ENCODE peak calls at places on chromosomes 11 and 22, in ten cellular contexts. V, M, Q, J, H, Y, K, E, R and S are unnamed samples.

GRCh38 chr11:72441647-72442267 is 7.4 kb upstream of the CLPB start:
- DNase-seq in V (no peak), M (no peak), Q (no peak), J (peak), H (no peak), Y (no peak), K (peak), E (no peak), R (no peak), S (peak)

GRCh38 chr11:5242933-5243844 is 6.5 kb downstream of the HBG1 start:
- DNase-seq in V (no peak), M (no peak), Q (no peak), J (no peak), H (no peak), Y (no peak), K (peak), E (no peak), R (no peak), S (no peak)

GRCh38 chr11:112277937-112278336 is 17.3 kb upstream of the PLET1 start:
- DNase-seq in V (no peak), M (no peak), Q (no peak), J (no peak), H (no peak), Y (no peak), K (peak), E (no peak), R (no peak), S (peak)

GRCh38 chr22:47995718-47996117 is 1233.3 kb downstream of the TBC1D22A start:
- DNase-seq in V (no peak), M (no peak), Q (no peak), J (no peak), H (no peak), Y (no peak), K (no peak), E (no peak), R (no peak), S (no peak)

GRCh38 chr22:38467904-38468760 is at the start of gene KDELR3:
- DNase-seq in V (peak), M (no peak), Q (peak), J (peak), H (no peak), Y (peak), K (peak), E (no peak), R (peak), S (peak)

GRCh38 chr22:22031183-22031560 is 48.6 kb upstream of the TOP3B start:
- DNase-seq in V (no peak), M (no peak), Q (no peak), J (no peak), H (no peak), Y (no peak), K (no peak), E (no peak), R (no peak), S (no peak)

GRCh38 chr11:68842427-68843051 is 823 bp upstream of the CPT1A start:
- DNase-seq in V (no peak), M (no peak), Q (no peak), J (no peak), H (no peak), Y (no peak), K (no peak), E (no peak), R (no peak), S (no peak)

GRCh38 chr11:130761560-130762220 is 154.6 kb downstream of the SNX19 start:
- DNase-seq in V (no peak), M (no peak), Q (no peak), J (no peak), H (no peak), Y (no peak), K (no peak), E (no peak), R (no peak), S (no peak)

GRCh38 chr11:34176980-34177319 is 71.5 kb downstream of the NAT10 start:
- DNase-seq in V (no peak), M (no peak), Q (no peak), J (no peak), H (no peak), Y (no peak), K (no peak), E (no peak), R (no peak), S (no peak)

GRCh38 chr11:63427971-63428508 is 58.5 kb downstream of the SLC22A9 start:
- DNase-seq in V (no peak), M (no peak), Q (no peak), J (no peak), H (no peak), Y (no peak), K (no peak), E (no peak), R (no peak), S (no peak)

GRCh38 chr11:130427049-130427388 is 1.4 kb downstream of the ADAMTS8 start:
- DNase-seq in V (no peak), M (no peak), Q (no peak), J (no peak), H (no peak), Y (no peak), K (no peak), E (no peak), R (no peak), S (no peak)

GRCh38 chr11:113147249-113147648 is 167.1 kb upstream of the TTC12 start:
- DNase-seq in V (no peak), M (no peak), Q (no peak), J (no peak), H (no peak), Y (no peak), K (no peak), E (no peak), R (no peak), S (no peak)

GRCh38 chr22:27097933-27098332 is 440.5 kb downstream of the MIAT start:
- DNase-seq in V (no peak), M (no peak), Q (no peak), J (no peak), H (no peak), Y (no peak), K (no peak), E (no peak), R (no peak), S (no peak)

GRCh38 chr11:124669193-124669592 is 4.3 kb downstream of the SIAE start:
- DNase-seq in V (peak), M (no peak), Q (no peak), J (peak), H (peak), Y (no peak), K (peak), E (no peak), R (no peak), S (peak)

GRCh38 chr11:124800226-124800929 is at the start of gene MSANTD2:
- DNase-seq in V (peak), M (peak), Q (peak), J (peak), H (peak), Y (peak), K (peak), E (peak), R (peak), S (peak)

GRCh38 chr22:49017769-49018330 is 809.8 kb downstream of the BRD1 start:
- DNase-seq in V (no peak), M (no peak), Q (no peak), J (no peak), H (no peak), Y (peak), K (no peak), E (no peak), R (no peak), S (no peak)

GRCh38 chr11:66419825-66420224 is 1.0 kb upstream of the NPAS4 start:
- DNase-seq in V (no peak), M (no peak), Q (no peak), J (no peak), H (no peak), Y (no peak), K (no peak), E (no peak), R (no peak), S (no peak)

GRCh38 chr11:9203715-9204311 is 61.3 kb downstream of the DENND5A start:
- DNase-seq in V (no peak), M (no peak), Q (no peak), J (no peak), H (no peak), Y (no peak), K (no peak), E (no peak), R (no peak), S (no peak)

GRCh38 chr11:31805037-31805628 is 6.0 kb downstream of the PAX6 start:
- DNase-seq in V (no peak), M (no peak), Q (no peak), J (no peak), H (no peak), Y (peak), K (no peak), E (no peak), R (no peak), S (no peak)

GRCh38 chr11:129815596-129816461 is at the start of gene TMEM45B:
- DNase-seq in V (peak), M (no peak), Q (no peak), J (no peak), H (no peak), Y (no peak), K (peak), E (no peak), R (no peak), S (no peak)

GRCh38 chr11:33033493-33033892 is 5.9 kb upstream of the TCP11L1 start:
- DNase-seq in V (no peak), M (no peak), Q (no peak), J (no peak), H (no peak), Y (no peak), K (no peak), E (no peak), R (no peak), S (no peak)

GRCh38 chr11:9132203-9132878 is 40.9 kb upstream of the SCUBE2 start:
- DNase-seq in V (no peak), M (no peak), Q (no peak), J (no peak), H (no peak), Y (no peak), K (peak), E (no peak), R (no peak), S (no peak)

GRCh38 chr22:21590809-21591641 is 23.5 kb downstream of the UBE2L3 start:
- DNase-seq in V (no peak), M (no peak), Q (no peak), J (no peak), H (no peak), Y (no peak), K (no peak), E (no peak), R (no peak), S (no peak)

DNA sequence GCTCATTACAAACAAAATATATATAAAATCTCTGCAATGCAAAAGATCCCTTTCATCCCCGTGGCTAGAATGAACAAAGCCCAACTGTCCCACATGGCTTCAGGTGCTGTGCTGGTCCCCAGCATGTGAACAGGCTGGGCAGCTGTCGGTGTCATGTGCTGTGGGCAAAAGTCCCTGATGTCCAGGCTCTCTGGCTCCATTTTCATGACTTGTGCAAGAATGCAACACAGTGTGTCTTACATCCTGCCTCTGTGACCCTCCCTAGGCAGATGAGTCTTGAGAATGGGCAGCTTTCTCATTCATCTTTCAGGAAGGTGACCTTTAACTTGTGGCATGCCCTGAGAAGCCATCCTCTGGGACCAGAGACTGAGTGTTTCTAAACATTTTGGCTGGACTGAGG is 14.5 kb downstream of the GUCD1 start:
- DNase-seq in V (no peak), M (no peak), Q (no peak), J (no peak), H (peak), Y (no peak), K (no peak), E (no peak), R (no peak), S (no peak)
- TF ChIP-seq CTCF in V (no peak), M (no peak), Q (no peak), J (no peak), H (no peak), Y (no peak), K (no peak), E (no peak), R (no peak), S (no peak)

GRCh38 chr22:41301085-41302015 is at the start of gene ZC3H7B:
- DNase-seq in V (peak), M (peak), Q (peak), J (peak), H (peak), Y (peak), K (peak), E (no peak), R (peak), S (peak)

GRCh38 chr22:41305646-41306045 is 4.3 kb downstream of the ZC3H7B start:
- DNase-seq in V (no peak), M (no peak), Q (no peak), J (peak), H (no peak), Y (no peak), K (peak), E (no peak), R (peak), S (peak)

GRCh38 chr22:41296826-41297667 is 4.3 kb upstream of the ZC3H7B start:
- DNase-seq in V (no peak), M (no peak), Q (no peak), J (no peak), H (no peak), Y (no peak), K (no peak), E (no peak), R (no peak), S (no peak)

GRCh38 chr22:41302016-41302767 is 867 bp downstream of the ZC3H7B start:
- DNase-seq in V (no peak), M (no peak), Q (no peak), J (no peak), H (no peak), Y (no peak), K (peak), E (no peak), R (no peak), S (peak)

GRCh38 chr22:41300661-41301060 is 664 bp upstream of the ZC3H7B start:
- DNase-seq in V (no peak), M (no peak), Q (no peak), J (no peak), H (no peak), Y (no peak), K (no peak), E (no peak), R (no peak), S (no peak)
- H3K4me3 ChIP-seq in V (no peak), M (peak), Q (peak), J (peak), H (peak), Y (no peak), K (peak), E (peak), R (peak), S (peak)

GRCh38 chr11:100817620-100818019 is 130.5 kb downstream of the ARHGAP42 start:
- DNase-seq in V (no peak), M (no peak), Q (no peak), J (no peak), H (no peak), Y (no peak), K (no peak), E (no peak), R (no peak), S (no peak)
- TF ChIP-seq CTCF in V (no peak), M (no peak), Q (no peak), J (no peak), H (no peak), Y (no peak), K (no peak), E (no peak), R (no peak), S (no peak)

GRCh38 chr11:121721448-121721847 is 268.7 kb upstream of the SORL1-AS1 start:
- DNase-seq in V (no peak), M (no peak), Q (no peak), J (no peak), H (no peak), Y (no peak), K (no peak), E (no peak), R (no peak), S (no peak)

GRCh38 chr11:121721961-121722360 is 269.2 kb upstream of the SORL1-AS1 start:
- DNase-seq in V (no peak), M (no peak), Q (no peak), J (no peak), H (no peak), Y (no peak), K (no peak), E (no peak), R (no peak), S (no peak)

GRCh38 chr11:121727942-121728341 is 275.2 kb upstream of the SORL1-AS1 start:
- DNase-seq in V (no peak), M (no peak), Q (no peak), J (no peak), H (no peak), Y (no peak), K (no peak), E (no peak), R (no peak), S (no peak)

GRCh38 chr11:121722431-121723256 is 269.9 kb upstream of the SORL1-AS1 start:
- DNase-seq in V (peak), M (peak), Q (peak), J (peak), H (peak), Y (peak), K (peak), E (no peak), R (peak), S (peak)

DNA sequence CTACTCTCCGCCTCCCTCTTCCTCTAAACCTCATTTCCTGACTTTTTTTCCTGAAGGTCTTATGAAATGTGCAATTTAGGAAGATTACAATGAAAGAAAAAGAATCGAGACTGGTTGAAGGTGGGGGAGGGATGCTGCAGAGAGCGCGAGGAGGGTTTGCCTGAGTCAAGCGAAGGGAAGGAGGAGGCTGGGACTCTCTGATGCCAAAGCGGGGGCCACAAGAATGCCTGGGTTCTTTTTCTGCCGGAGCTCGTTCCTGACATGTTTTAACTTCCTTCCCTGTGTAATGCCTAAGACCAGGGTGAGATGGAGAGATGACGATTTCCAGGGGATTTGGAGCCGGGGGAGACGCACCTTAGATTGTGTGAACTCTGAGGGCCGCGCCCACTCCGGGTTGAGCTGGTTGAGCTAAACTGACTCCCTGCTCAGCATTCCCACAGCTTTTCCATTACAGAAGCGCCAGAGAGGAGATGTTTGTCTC is 270.5 kb upstream of the SORL1-AS1 start:
- DNase-seq in V (no peak), M (peak), Q (peak), J (peak), H (no peak), Y (no peak), K (peak), E (no peak), R (no peak), S (peak)
- H3K4me3 ChIP-seq in V (no peak), M (peak), Q (peak), J (peak), H (peak), Y (no peak), K (peak), E (peak), R (peak), S (peak)

GRCh38 chr11:123493393-123494063 is 63.5 kb downstream of the GRAMD1B start:
- DNase-seq in V (no peak), M (no peak), Q (no peak), J (no peak), H (no peak), Y (no peak), K (no peak), E (no peak), R (no peak), S (no peak)

GRCh38 chr11:123491241-123491640 is 61.2 kb downstream of the GRAMD1B start:
- DNase-seq in V (no peak), M (no peak), Q (no peak), J (no peak), H (no peak), Y (no peak), K (no peak), E (no peak), R (no peak), S (no peak)

GRCh38 chr11:123487157-123487744 is 57.2 kb downstream of the GRAMD1B start:
- DNase-seq in V (no peak), M (no peak), Q (no peak), J (no peak), H (no peak), Y (no peak), K (no peak), E (no peak), R (no peak), S (no peak)

GRCh38 chr11:123494195-123495050 is 64.4 kb downstream of the GRAMD1B start:
- DNase-seq in V (no peak), M (no peak), Q (no peak), J (peak), H (no peak), Y (no peak), K (peak), E (no peak), R (peak), S (peak)

GRCh38 chr11:123490527-123490926 is 60.5 kb downstream of the GRAMD1B start:
- DNase-seq in V (no peak), M (no peak), Q (no peak), J (no peak), H (no peak), Y (no peak), K (no peak), E (no peak), R (no peak), S (no peak)
- TF ChIP-seq CTCF in V (no peak), M (no peak), Q (no peak), J (no peak), H (no peak), Y (no peak), K (no peak), E (no peak), R (no peak), S (no peak)

GRCh38 chr22:46536559-46537220 is 730 bp downstream of the CELSR1 start:
- DNase-seq in V (no peak), M (no peak), Q (no peak), J (no peak), H (no peak), Y (no peak), K (no peak), E (no peak), R (no peak), S (no peak)
- H3K4me3 ChIP-seq in V (peak), M (peak), Q (peak), J (no peak), H (no peak), Y (peak), K (no peak), E (peak), R (no peak), S (peak)

GRCh38 chr11:133906241-133906640 is 50.5 kb downstream of the IGSF9B start:
- DNase-seq in V (no peak), M (no peak), Q (no peak), J (no peak), H (no peak), Y (no peak), K (no peak), E (no peak), R (no peak), S (no peak)
- TF ChIP-seq CTCF in V (no peak), M (no peak), Q (no peak), J (no peak), H (no peak), Y (no peak), K (no peak), E (no peak), R (no peak), S (no peak)

GRCh38 chr11:134120143-134120850 is 51.4 kb downstream of the JAM3 start:
- DNase-seq in V (no peak), M (no peak), Q (peak), J (peak), H (peak), Y (no peak), K (peak), E (no peak), R (peak), S (peak)
- H3K4me3 ChIP-seq in V (no peak), M (peak), Q (peak), J (peak), H (peak), Y (no peak), K (peak), E (peak), R (peak), S (peak)